ENCODE peak calls at places on chromosomes 13 and 19, in eight cellular contexts. B is SK-N-SH, V is hepatocyte, R is GM23338, F is PC-3, U is HCT116, T is OCI-LY7, K is PC-9. L is an unnamed sample. For H3K9me2, the result is how much of the 10 kb centered on the place peaks cover.

GRCh38 chr13:50082426-50083283 is 67.4 kb downstream of the KCNRG start:
- DNase-seq in F (peak), U (peak), B (peak), K (peak), R (peak), T (peak), V (peak), L (peak)

GRCh38 chr13:62049992-62050391 is 634.3 kb upstream of the PCDH20 start:
- DNase-seq in F (no peak), T (no peak), V (no peak), B (no peak), U (no peak), K (no peak), R (no peak), L (no peak)

GRCh38 chr19:1089126-1089771 is 5.9 kb downstream of the POLR2E start:
- DNase-seq in T (no peak), B (no peak), V (no peak), R (no peak), K (no peak), U (no peak), F (no peak), L (no peak)

GRCh38 chr19:20247016-20247683 is 80.1 kb downstream of the ZNF486 start:
- DNase-seq in T (peak), B (peak), R (peak), V (peak), K (no peak), U (no peak), F (peak), L (peak)

GRCh38 chr13:51396352-51396751 is 56.5 kb downstream of the INTS6 start:
- DNase-seq in R (no peak), F (no peak), U (no peak), T (peak), V (no peak), B (no peak), K (no peak), L (peak)

GRCh38 chr19:10315335-10316214 is at the start of gene FDX2:
- DNase-seq in B (peak), V (peak), T (peak), F (peak), U (peak), R (peak), K (peak), L (peak)

GRCh38 chr19:5621311-5621944 is 1.1 kb downstream of the SAFB2 start:
- DNase-seq in T (no peak), V (no peak), R (no peak), U (no peak), F (no peak), K (no peak), B (no peak), L (no peak)

GRCh38 chr13:35484384-35484783 is 7.9 kb upstream of the MAB21L1 start:
- DNase-seq in K (no peak), F (no peak), B (no peak), U (no peak), T (no peak), V (no peak), R (no peak), L (no peak)

GRCh38 chr19:4575267-4575793 is 15.8 kb upstream of the SEMA6B start:
- DNase-seq in F (peak), B (peak), U (no peak), T (no peak), K (peak), V (peak), R (peak), L (peak)

GRCh38 chr13:69324109-69324886 is 783.3 kb upstream of the ATXN8OS start:
- DNase-seq in K (no peak), B (peak), F (peak), U (peak), V (peak), R (peak), T (peak), L (no peak)

GRCh38 chr13:42997381-42997780 is 5.3 kb upstream of the EPSTI1 start:
- DNase-seq in R (no peak), F (no peak), V (no peak), K (no peak), B (no peak), T (no peak), U (no peak), L (peak)

GRCh38 chr19:4914736-4915501 is 5.6 kb downstream of the UHRF1 start:
- DNase-seq in F (peak), K (peak), U (peak), R (no peak), B (no peak), V (peak), T (no peak), L (peak)

GRCh38 chr19:13865578-13866462 is 11.1 kb upstream of the NANOS3 start:
- DNase-seq in T (no peak), K (peak), R (no peak), V (no peak), F (no peak), B (peak), U (no peak), L (peak)

GRCh38 chr13:31072041-31072440 is 89.7 kb downstream of the HSPH1 start:
- DNase-seq in B (no peak), F (no peak), T (no peak), K (no peak), R (no peak), V (no peak), U (no peak), L (peak)

GRCh38 chr19:47702671-47703070 is 10.6 kb upstream of the EHD2 start:
- DNase-seq in B (no peak), R (no peak), T (no peak), F (no peak), V (no peak), U (no peak), K (no peak), L (no peak)

GRCh38 chr19:55382522-55383054 is 1.5 kb downstream of the TMEM238 start:
- DNase-seq in T (no peak), F (no peak), V (no peak), K (no peak), R (no peak), B (no peak), U (no peak), L (no peak)
- H3K9me2 ChIP-seq in T (under half), F (under half), V (under half), K (under half), R (under half), B (under half), U (under half), L (under half)

DNA sequence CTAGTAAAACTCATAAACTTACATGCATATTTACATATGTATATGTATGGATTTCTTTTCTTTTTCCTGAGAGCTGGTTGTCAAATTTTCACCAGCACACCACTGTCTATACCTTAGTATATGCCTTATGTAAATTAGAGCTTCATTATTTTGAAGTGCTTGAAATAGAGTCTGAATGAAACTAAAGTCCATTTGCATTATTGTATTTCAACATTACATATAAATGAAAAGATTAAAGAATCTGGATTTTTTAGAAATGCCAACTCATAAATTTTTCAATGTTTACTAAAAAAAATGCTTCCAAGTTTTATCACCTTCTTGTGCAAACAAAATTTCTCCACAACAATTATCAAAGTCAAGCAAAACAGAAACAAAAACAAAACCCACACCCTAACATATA is 18.5 kb downstream of the MED26 start:
- DNase-seq in T (no peak), V (no peak), U (no peak), R (no peak), F (no peak), K (no peak), B (no peak), L (no peak)
- H3K9me2 ChIP-seq in T (under half), V (under half), U (under half), R (under half), F (under half), K (under half), B (under half), L (under half)

GRCh38 chr13:109141716-109142115 is 512.3 kb downstream of the MYO16 start:
- DNase-seq in R (no peak), K (no peak), F (no peak), B (peak), U (no peak), V (no peak), T (no peak), L (no peak)

GRCh38 chr13:109140777-109141354 is 511.5 kb downstream of the MYO16 start:
- DNase-seq in F (no peak), B (peak), V (no peak), R (peak), U (no peak), T (no peak), K (no peak), L (no peak)

GRCh38 chr13:109140054-109140776 is 510.8 kb downstream of the MYO16 start:
- DNase-seq in B (peak), U (no peak), F (no peak), K (no peak), R (peak), T (no peak), V (no peak), L (no peak)

GRCh38 chr13:109136873-109137272 is 507.5 kb downstream of the MYO16 start:
- DNase-seq in B (no peak), V (no peak), T (no peak), K (no peak), U (no peak), F (no peak), R (no peak), L (no peak)

GRCh38 chr13:109139346-109139745 is 509.9 kb downstream of the MYO16 start:
- DNase-seq in V (no peak), K (no peak), U (no peak), T (no peak), B (no peak), F (no peak), R (no peak), L (no peak)
- H3K9me2 ChIP-seq in V (under half), K (under half), U (under half), T (under half), B (under half), F (under half), R (under half), L (under half)

DNA sequence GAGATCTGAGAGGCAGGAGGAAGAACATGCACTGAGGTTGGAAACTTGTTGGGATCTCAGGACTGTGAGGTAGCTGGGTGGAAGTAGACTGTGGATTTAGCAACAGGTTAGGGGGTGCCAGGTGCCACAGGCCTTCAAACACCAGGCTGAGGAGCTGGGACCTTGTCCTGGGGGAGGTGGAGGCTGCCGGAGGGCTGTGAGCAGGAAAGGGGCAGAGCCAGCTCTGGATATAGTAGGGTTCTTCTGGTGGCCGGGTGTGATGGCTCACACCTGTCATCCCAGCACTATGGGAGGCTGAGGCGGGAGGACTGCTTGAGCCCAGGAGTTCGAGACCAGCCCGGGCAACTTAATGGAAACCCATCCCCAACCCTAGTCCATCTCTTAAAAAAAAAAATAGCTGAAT is 3.1 kb downstream of the FUZ start:
- DNase-seq in T (no peak), F (no peak), R (no peak), K (no peak), B (no peak), U (no peak), V (no peak), L (no peak)
- H3K9me2 ChIP-seq in T (under half), F (under half), R (under half), K (under half), B (under half), U (under half), V (under half), L (under half)

GRCh38 chr13:40409278-40409677 is 257.2 kb downstream of the FOXO1 start:
- DNase-seq in U (no peak), F (no peak), K (no peak), T (no peak), B (no peak), R (no peak), V (no peak), L (no peak)
- H3K9me2 ChIP-seq in U (under half), F (under half), K (under half), T (under half), B (under half), R (under half), V (under half), L (under half)

GRCh38 chr13:41756198-41756885 is 204.6 kb downstream of the VWA8 start:
- DNase-seq in T (peak), V (no peak), K (no peak), R (no peak), U (no peak), F (no peak), B (no peak), L (no peak)
- H3K9me2 ChIP-seq in T (under half), V (under half), K (under half), R (under half), U (under half), F (under half), B (under half), L (under half)

GRCh38 chr13:19090495-19090894 is 91.1 kb downstream of the TUBA3C start:
- DNase-seq in T (no peak), F (no peak), B (no peak), U (no peak), V (no peak), R (no peak), K (no peak), L (no peak)
- H3K9me2 ChIP-seq in T (under half), F (under half), B (under half), U (under half), V (under half), R (under half), K (under half), L (under half)

GRCh38 chr13:110343241-110343865 is 36.3 kb downstream of the COL4A2 start:
- DNase-seq in F (peak), R (no peak), V (no peak), T (no peak), B (no peak), K (peak), U (peak), L (no peak)
- H3K9me2 ChIP-seq in F (under half), R (under half), V (under half), T (under half), B (under half), K (under half), U (under half), L (under half)

GRCh38 chr13:29946093-29946492 is 95.7 kb upstream of the UBL3 start:
- DNase-seq in V (peak), F (no peak), K (peak), R (no peak), T (no peak), U (no peak), B (no peak), L (no peak)
- H3K9me2 ChIP-seq in V (under half), F (under half), K (under half), R (under half), T (under half), U (under half), B (under half), L (under half)

L was measured in GM23248.